ENCODE peak calls at places on chromosomes 7 and 10, in four cellular contexts. J is GM23248, P is activated T-cell treated with anti-CD3 and anti-CD28 coated beads for 1 hour, H is lung. S is an unnamed sample.

GRCh38 chr10:61923210-61924024 is 21.9 kb downstream of the ARID5B start:
- DNase-seq in J (peak), H (no peak), P (no peak), S (no peak)

GRCh38 chr10:48789861-48790739 is 105.4 kb downstream of the WDFY4 start:
- DNase-seq in P (no peak), H (no peak), J (no peak), S (no peak)

GRCh38 chr7:47763063-47763974 is 181.4 kb upstream of the TNS3 start:
- DNase-seq in J (peak), H (no peak), P (no peak), S (no peak)

GRCh38 chr10:125756196-125756595 is 19.4 kb downstream of the MMP21 start:
- DNase-seq in H (no peak), J (no peak), P (no peak), S (no peak)

GRCh38 chr7:82810558-82811259 is 352.0 kb downstream of the PCLO start:
- DNase-seq in J (peak), H (no peak), P (no peak), S (no peak)

GRCh38 chr10:26869528-26869927 is 8.8 kb upstream of the ABI1 start:
- DNase-seq in H (no peak), J (peak), P (no peak), S (no peak)

GRCh38 chr7:143003393-143004051 is 23.4 kb downstream of the OR9A2 start:
- DNase-seq in H (no peak), P (no peak), J (peak), S (no peak)

GRCh38 chr10:88091490-88092061 is 228.2 kb downstream of the PTEN start:
- DNase-seq in P (peak), H (no peak), J (no peak), S (peak)

GRCh38 chr10:61753453-61753852 is 90.7 kb downstream of the CABCOCO1 start:
- DNase-seq in P (no peak), H (no peak), J (no peak), S (no peak)

GRCh38 chr10:124866812-124867211 is 65.2 kb downstream of the ABRAXAS2 start:
- DNase-seq in J (no peak), H (no peak), P (no peak), S (no peak)

GRCh38 chr10:27285093-27285492 is 44.5 kb upstream of the ACBD5 start:
- DNase-seq in P (peak), H (no peak), J (peak), S (no peak)

GRCh38 chr7:47380325-47381131 is 201.4 kb downstream of the TNS3 start:
- DNase-seq in P (no peak), H (peak), J (no peak), S (no peak)

GRCh38 chr10:18400201-18400910 is 251.0 kb downstream of the NSUN6 start:
- DNase-seq in J (peak), P (no peak), H (no peak), S (no peak)

GRCh38 chr7:98187138-98187502 is 24.1 kb upstream of the BHLHA15 start:
- DNase-seq in H (no peak), P (no peak), J (no peak), S (no peak)

GRCh38 chr7:130891254-130892094 is 157.5 kb upstream of the KLF14 start:
- DNase-seq in J (peak), P (no peak), H (peak), S (no peak)

GRCh38 chr10:43061764-43062163 is 15.1 kb upstream of the RET start:
- DNase-seq in P (no peak), J (peak), H (no peak), S (no peak)

GRCh38 chr10:28327494-28327886 is 24.6 kb upstream of the MPP7 start:
- DNase-seq in J (peak), P (no peak), H (no peak), S (no peak)

GRCh38 chr7:140541513-140542192 is 62.3 kb upstream of the MKRN1 start:
- DNase-seq in J (peak), P (no peak), H (peak), S (no peak)

GRCh38 chr7:92057375-92057774 is 76.9 kb downstream of the CYP51A1 start:
- DNase-seq in P (no peak), J (no peak), H (no peak), S (no peak)

GRCh38 chr7:16647435-16647960 is 1.5 kb downstream of the BZW2 start:
- DNase-seq in H (no peak), J (peak), P (no peak), S (no peak)

GRCh38 chr7:20219446-20220292 is 2.5 kb upstream of the MACC1 start:
- DNase-seq in H (peak), J (peak), P (no peak), S (peak)

GRCh38 chr10:132154440-132154839 is 32.3 kb upstream of the DPYSL4 start:
- DNase-seq in J (no peak), P (no peak), H (no peak), S (no peak)

GRCh38 chr10:10804061-10804460 is 213.6 kb upstream of the CELF2 start:
- DNase-seq in H (no peak), P (no peak), J (no peak), S (no peak)

GRCh38 chr10:1100143-1100542 is 44.0 kb downstream of the WDR37 start:
- DNase-seq in J (peak), P (no peak), H (no peak), S (no peak)

GRCh38 chr10:14421941-14422340 is 91.2 kb upstream of the FRMD4A start:
- DNase-seq in P (no peak), H (no peak), J (no peak), S (no peak)

GRCh38 chr10:131822013-131822693 is 78.7 kb upstream of the PPP2R2D start:
- DNase-seq in J (no peak), P (no peak), H (no peak), S (no peak)

GRCh38 chr7:82980130-82980529 is 182.6 kb downstream of the PCLO start:
- DNase-seq in J (no peak), H (no peak), P (no peak), S (no peak)

GRCh38 chr10:122468923-122469781 is 7.8 kb downstream of the HTRA1 start:
- DNase-seq in J (peak), H (no peak), P (no peak), S (no peak)

GRCh38 chr10:3407208-3407607 is 234.6 kb upstream of the PITRM1 start:
- DNase-seq in H (no peak), P (no peak), J (peak), S (no peak)

GRCh38 chr10:67306588-67307205 is 380.9 kb downstream of the LRRTM3 start:
- DNase-seq in J (peak), P (no peak), H (no peak), S (no peak)

S was measured in memory B cell.